ENCODE peak calls at places on chromosomes 4 and X, in seven cellular contexts. E is fibroblast of the aortic adventitia; I is ACHN; L is naive thymus-derived CD8-positive, alpha-beta T cell; Y is T-helper 17 cell; T is H9; P is astrocyte of the spinal cord. R is an unnamed sample.

GRCh38 chr4:98630804-98631454 is 27.5 kb downstream of the TSPAN5 start:
- DNase-seq in E (peak), I (no peak), L (no peak), Y (no peak), T (no peak), P (no peak), R (no peak)

GRCh38 chr4:119632216-119632615 is 3.6 kb upstream of the PDE5A start:
- DNase-seq in E (peak), I (no peak), L (no peak), Y (no peak), T (no peak), P (peak), R (no peak)

GRCh38 chr4:55524844-55525571 is 21.7 kb downstream of the CLOCK start:
- DNase-seq in E (peak), I (no peak), L (no peak), Y (no peak), T (no peak), P (peak), R (no peak)

GRCh38 chr4:65399131-65399530 is 271.2 kb downstream of the EPHA5 start:
- DNase-seq in E (no peak), I (no peak), L (no peak), Y (no peak), T (no peak), P (no peak), R (no peak)

GRCh38 chrX:72025236-72025770 is 106.4 kb downstream of the RTL5 start:
- DNase-seq in E (no peak), I (no peak), L (no peak), Y (no peak), T (peak), P (no peak), R (no peak)

GRCh38 chr4:135838889-135839288 is 1637.3 kb upstream of the PABPC4L start:
- DNase-seq in E (no peak), I (peak), L (no peak), Y (no peak), T (peak), P (peak), R (peak)

GRCh38 chr4:155891058-155891457 is 12.4 kb upstream of the TDO2 start:
- DNase-seq in E (peak), I (no peak), L (no peak), Y (no peak), T (no peak), P (no peak), R (no peak)

GRCh38 chr4:146522862-146523205 is 1.1 kb upstream of the SLC10A7 start:
- DNase-seq in E (no peak), I (peak), L (peak), Y (no peak), T (no peak), P (peak), R (no peak)

GRCh38 chrX:149818652-149819051 is 36.9 kb downstream of the MAGEA9 start:
- DNase-seq in E (no peak), I (no peak), L (no peak), Y (no peak), T (no peak), P (no peak), R (no peak)

GRCh38 chr4:88286897-88287296 is 2.5 kb upstream of the PPM1K start:
- DNase-seq in E (peak), I (no peak), L (no peak), Y (no peak), T (no peak), P (no peak), R (no peak)

GRCh38 chrX:111442791-111443190 is 30.8 kb upstream of the DCX start:
- DNase-seq in E (no peak), I (no peak), L (no peak), Y (no peak), T (no peak), P (no peak), R (no peak)

GRCh38 chr4:187276786-187277408 is 553.2 kb upstream of the FAT1 start:
- DNase-seq in E (no peak), I (no peak), L (no peak), Y (no peak), T (no peak), P (peak), R (no peak)

GRCh38 chrX:28205905-28206304 is 224.7 kb upstream of the DCAF8L1 start:
- DNase-seq in E (no peak), I (no peak), L (no peak), Y (no peak), T (peak), P (no peak), R (no peak)

GRCh38 chr4:177558995-177559394 is 116.8 kb upstream of the AGA start:
- DNase-seq in E (no peak), I (no peak), L (no peak), Y (no peak), T (peak), P (no peak), R (no peak)

GRCh38 chr4:40577588-40578253 is 51.9 kb downstream of the RBM47 start:
- DNase-seq in E (peak), I (no peak), L (no peak), Y (no peak), T (no peak), P (no peak), R (no peak)

GRCh38 chr4:25154594-25155265 is 5.5 kb downstream of the SEPSECS start:
- DNase-seq in E (no peak), I (peak), L (no peak), Y (no peak), T (no peak), P (no peak), R (peak)

GRCh38 chrX:14243823-14244222 is 214.1 kb upstream of the GEMIN8 start:
- DNase-seq in E (no peak), I (no peak), L (no peak), Y (no peak), T (peak), P (no peak), R (no peak)

GRCh38 chrX:22247169-22247568 is 25.5 kb upstream of the CBLL2 start:
- DNase-seq in E (peak), I (no peak), L (no peak), Y (no peak), T (no peak), P (peak), R (no peak)

R was measured in hepatocyte.